ENCODE peak calls at places on chromosomes 16 and 17, in four cellular contexts. P is HepG2, U is K562, C is WTC11. L is an unnamed sample.

GRCh38 chr16:80274576-80275191 is 266.1 kb upstream of the DYNLRB2 start:
- DNase-seq in C (no peak), P (no peak), U (no peak), L (no peak)

GRCh38 chr16:69273009-69273408 is 38.1 kb upstream of the VPS4A start:
- DNase-seq in C (no peak), U (no peak), P (no peak), L (no peak)

GRCh38 chr16:57609541-57610401 is 18.7 kb upstream of the ADGRG1 start:
- DNase-seq in U (no peak), C (no peak), P (no peak), L (peak)

GRCh38 chr17:73722163-73722562 is 77.9 kb upstream of the SDK2 start:
- DNase-seq in C (no peak), P (no peak), U (no peak), L (peak)

GRCh38 chr17:9839433-9839832 is 13.7 kb downstream of the GLP2R start:
- DNase-seq in P (no peak), C (peak), U (no peak), L (no peak)

GRCh38 chr16:1924095-1924494 is 5.9 kb upstream of the HS3ST6 start:
- DNase-seq in C (no peak), U (no peak), P (no peak), L (no peak)

GRCh38 chr17:67680445-67681224 is 37.1 kb upstream of the NOL11 start:
- DNase-seq in C (no peak), P (no peak), U (no peak), L (no peak)

GRCh38 chr17:76176701-76177574 is 35.9 kb upstream of the FOXJ1 start:
- DNase-seq in P (no peak), U (no peak), C (no peak), L (no peak)

GRCh38 chr16:89142474-89143197 is 28.9 kb upstream of the CDH15 start:
- DNase-seq in C (no peak), U (no peak), P (no peak), L (no peak)

GRCh38 chr16:84836967-84837366 is 17.2 kb downstream of the CRISPLD2 start:
- DNase-seq in C (no peak), P (no peak), U (no peak), L (peak)

GRCh38 chr16:85395207-85395912 is 217.8 kb upstream of the GSE1 start:
- DNase-seq in U (peak), C (peak), P (peak), L (peak)

GRCh38 chr17:77591231-77591785 is 367.2 kb upstream of the TNRC6C start:
- DNase-seq in P (no peak), C (no peak), U (no peak), L (no peak)

GRCh38 chr17:14427914-14428639 is 127.2 kb downstream of the HS3ST3B1 start:
- DNase-seq in P (no peak), C (no peak), U (no peak), L (no peak)

GRCh38 chr17:74686761-74687160 is 26.0 kb downstream of the CD300LF start:
- DNase-seq in U (no peak), C (no peak), P (no peak), L (no peak)

GRCh38 chr17:41519501-41520224 is 973 bp upstream of the KRT15 start:
- DNase-seq in C (no peak), U (peak), P (no peak), L (no peak)

GRCh38 chr17:4509923-4510614 is 11.4 kb downstream of the SPNS2 start:
- DNase-seq in P (no peak), C (no peak), U (no peak), L (no peak)

GRCh38 chr17:29368926-29369325 is 21.2 kb upstream of the TAOK1 start:
- DNase-seq in C (peak), P (no peak), U (no peak), L (no peak)

GRCh38 chr16:85735225-85735722 is 15.6 kb downstream of the C16orf74 start:
- DNase-seq in U (no peak), P (no peak), C (no peak), L (no peak)

GRCh38 chr16:2513405-2514332 is at the start of gene ATP6V0C:
- DNase-seq in C (peak), P (peak), U (peak), L (peak)

GRCh38 chr17:7673239-7673638 is 14.1 kb downstream of the TP53 start:
- DNase-seq in U (peak), P (peak), C (peak), L (no peak)

GRCh38 chr16:24700549-24701392 is 28.7 kb upstream of the TNRC6A start:
- DNase-seq in P (peak), U (peak), C (no peak), L (peak)

GRCh38 chr17:65074778-65075250 is 18.3 kb upstream of the GNA13 start:
- DNase-seq in C (no peak), P (peak), U (peak), L (peak)
- TF ChIP-seq FOXJ3 in C (no peak), P (no peak), U (no peak), L (no peak)

DNA sequence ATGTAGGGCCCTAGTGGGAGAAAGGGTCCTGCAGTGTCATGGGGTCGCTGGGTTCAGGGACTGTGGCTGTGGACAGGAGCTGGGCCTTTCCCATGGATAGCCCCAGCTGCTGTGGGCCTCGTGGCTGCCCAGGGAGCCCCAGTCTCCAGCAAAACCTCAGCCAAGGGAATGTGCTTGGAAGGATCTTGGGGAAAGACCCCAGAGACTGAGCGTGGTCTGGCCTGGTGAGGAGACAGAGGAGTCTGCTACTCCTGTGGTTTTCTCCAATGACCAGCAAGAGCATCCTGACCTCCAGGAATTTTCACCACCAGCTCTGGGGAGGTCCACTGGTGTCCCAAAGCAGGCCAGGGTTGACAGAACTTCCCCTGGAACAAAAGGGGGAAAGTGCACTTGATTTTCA is 42.3 kb downstream of the RNF112 start:
- DNase-seq in P (no peak), C (no peak), U (no peak), L (no peak)
- TF ChIP-seq FOXJ3 in P (no peak), C (no peak), U (no peak), L (no peak)

GRCh38 chr16:8796469-8797363 is 723 bp downstream of the TMEM186 start:
- DNase-seq in U (no peak), P (no peak), C (no peak), L (peak)

GRCh38 chr16:8797364-8798173 is at the start of the genes PMM2 and TMEM186:
- DNase-seq in U (peak), C (peak), P (peak), L (peak)

GRCh38 chr16:8798535-8799157 is 1.0 kb downstream of the PMM2 start:
- DNase-seq in C (no peak), P (no peak), U (peak), L (no peak)

GRCh38 chr16:8795818-8796217 is 1.6 kb downstream of the TMEM186 start:
- DNase-seq in U (no peak), C (no peak), P (no peak), L (no peak)

GRCh38 chr16:8798174-8798527 is 512 bp downstream of the PMM2 start:
- DNase-seq in U (peak), C (no peak), P (peak), L (peak)
- TF ChIP-seq FOXJ3 in U (no peak), C (no peak), P (no peak), L (no peak)

DNA sequence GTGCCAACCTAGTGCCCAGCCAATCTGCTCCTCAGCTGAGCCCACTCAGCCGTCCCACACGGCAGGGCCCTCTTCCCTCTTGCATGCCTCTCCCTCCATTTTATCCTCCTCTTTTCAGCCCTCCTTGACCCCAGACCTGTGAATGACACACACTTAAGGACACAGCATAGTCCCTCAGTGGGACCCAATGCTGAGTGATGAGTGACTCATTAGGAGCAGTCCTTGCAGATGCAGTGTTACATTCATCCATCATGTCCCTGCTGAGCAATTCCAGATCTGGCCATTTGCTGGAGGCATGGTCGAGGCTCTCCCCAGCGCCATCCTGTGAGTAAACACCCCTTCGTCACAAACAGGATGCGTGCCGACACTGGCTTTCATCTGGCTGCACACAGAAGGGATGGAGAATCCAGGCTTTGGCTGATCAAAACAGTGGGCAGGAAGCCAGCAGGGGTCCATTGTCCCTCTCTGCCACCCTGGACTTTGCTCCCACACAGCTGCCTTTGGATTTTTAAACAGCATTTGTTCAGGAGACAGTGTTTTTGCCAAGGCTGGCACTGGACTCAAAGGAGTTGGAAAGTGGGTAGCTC is 122.6 kb downstream of the AXIN2 start:
- DNase-seq in P (peak), C (no peak), U (no peak), L (peak)
- TF ChIP-seq FOXJ3 in P (no peak), C (no peak), U (no peak), L (no peak)

GRCh38 chr17:17722081-17722905 is 41.0 kb downstream of the RAI1 start:
- DNase-seq in C (peak), P (no peak), U (no peak), L (peak)
- TF ChIP-seq FOXJ3 in C (no peak), P (no peak), U (no peak), L (no peak)